ENCODE peak calls at places on chromosomes 3 and 15, in five cellular contexts. T is hepatic stellate cell, N is iris pigment epithelial cell, D is HFF-Myc, U is tibial artery. A is an unnamed sample.

GRCh38 chr3:139121513-139122220 is 77.0 kb upstream of the PRR23C start:
- DNase-seq in T (no peak), N (peak), D (no peak), U (no peak), A (no peak)

GRCh38 chr15:42457445-42458442 is 33.2 kb downstream of the ZNF106 start:
- DNase-seq in T (peak), N (peak), D (peak), U (peak), A (no peak)

GRCh38 chr15:70258369-70259029 is 160.8 kb upstream of the TLE3 start:
- DNase-seq in T (no peak), N (no peak), D (no peak), U (no peak), A (no peak)

GRCh38 chr3:197003461-197004385 is 25.9 kb downstream of the MELTF start:
- DNase-seq in T (no peak), N (no peak), D (no peak), U (no peak), A (no peak)

GRCh38 chr15:74869726-74870407 is 3.3 kb downstream of the SCAMP2 start:
- DNase-seq in T (peak), N (no peak), D (no peak), U (peak), A (no peak)

GRCh38 chr3:195224156-195224979 is 46.6 kb downstream of the XXYLT1 start:
- DNase-seq in T (no peak), N (no peak), D (no peak), U (no peak), A (no peak)

GRCh38 chr3:31947671-31948091 is 33.4 kb downstream of the OSBPL10 start:
- DNase-seq in T (no peak), N (no peak), D (no peak), U (no peak), A (no peak)

GRCh38 chr15:30953731-30954378 is 37.6 kb downstream of the MTMR10 start:
- DNase-seq in T (peak), N (peak), D (peak), U (no peak), A (peak)

GRCh38 chr3:124812291-124813265 is 74.6 kb downstream of the ITGB5 start:
- DNase-seq in T (peak), N (peak), D (peak), U (peak), A (peak)

GRCh38 chr15:70311821-70312220 is 214.1 kb upstream of the TLE3 start:
- DNase-seq in T (no peak), N (no peak), D (no peak), U (no peak), A (no peak)

GRCh38 chr15:101193781-101194180 is 58.1 kb downstream of the CHSY1 start:
- DNase-seq in T (no peak), N (no peak), D (no peak), U (no peak), A (no peak)

GRCh38 chr15:65082303-65082958 is 5.9 kb downstream of the KBTBD13 start:
- DNase-seq in T (no peak), N (no peak), D (no peak), U (no peak), A (no peak)

GRCh38 chr3:127177226-127177625 is 15.7 kb upstream of the PRR23E start:
- DNase-seq in T (no peak), N (no peak), D (no peak), U (no peak), A (no peak)

GRCh38 chr3:5056005-5056391 is 66.1 kb upstream of the ARL8B start:
- DNase-seq in T (no peak), N (no peak), D (no peak), U (no peak), A (no peak)

GRCh38 chr3:17116007-17116659 is 231.4 kb downstream of the PLCL2 start:
- DNase-seq in T (no peak), N (no peak), D (no peak), U (no peak), A (no peak)

GRCh38 chr3:49158108-49158709 is 7.9 kb downstream of the CCDC71 start:
- DNase-seq in T (no peak), N (no peak), D (no peak), U (no peak), A (no peak)

GRCh38 chr15:58043192-58043903 is 22.2 kb downstream of the ALDH1A2 start:
- DNase-seq in T (no peak), N (peak), D (no peak), U (peak), A (peak)

GRCh38 chr15:87623832-87624231 is 632.7 kb downstream of the NTRK3 start:
- DNase-seq in T (no peak), N (no peak), D (no peak), U (no peak), A (no peak)

GRCh38 chr3:194935061-194935460 is 249.4 kb downstream of the FAM43A start:
- DNase-seq in T (no peak), N (no peak), D (no peak), U (peak), A (no peak)

GRCh38 chr3:158801696-158802398 is at the start of gene MFSD1:
- DNase-seq in T (peak), N (peak), D (peak), U (peak), A (peak)

GRCh38 chr15:63974036-63974435 is 72.2 kb downstream of the DAPK2 start:
- DNase-seq in T (no peak), N (no peak), D (no peak), U (no peak), A (no peak)

GRCh38 chr3:45608885-45609284 is 14.3 kb downstream of the LIMD1 start:
- DNase-seq in T (peak), N (peak), D (no peak), U (no peak), A (no peak)

GRCh38 chr3:51045006-51045405 is 340.1 kb upstream of the MANF start:
- DNase-seq in T (no peak), N (no peak), D (no peak), U (no peak), A (no peak)

GRCh38 chr15:41981373-41982132 is 9.2 kb upstream of the EHD4 start:
- DNase-seq in T (no peak), N (no peak), D (no peak), U (peak), A (no peak)

GRCh38 chr3:36876181-36876936 is 68.5 kb downstream of the TRANK1 start:
- DNase-seq in T (no peak), N (no peak), D (no peak), U (no peak), A (no peak)

GRCh38 chr15:49721091-49721490 is 100.2 kb downstream of the DTWD1 start:
- DNase-seq in T (no peak), N (no peak), D (no peak), U (no peak), A (no peak)

GRCh38 chr15:99955181-99955525 is 221.9 kb upstream of the LYSMD4 start:
- DNase-seq in T (no peak), N (no peak), D (no peak), U (no peak), A (no peak)

GRCh38 chr3:86995537-86995936 is 4.6 kb upstream of the VGLL3 start:
- DNase-seq in T (peak), N (peak), D (no peak), U (no peak), A (no peak)

GRCh38 chr15:66940368-66940767 is 125.0 kb upstream of the SMAD3 start:
- DNase-seq in T (peak), N (peak), D (no peak), U (peak), A (no peak)

GRCh38 chr15:93881310-93881709 is 350.1 kb upstream of the MCTP2 start:
- DNase-seq in T (no peak), N (no peak), D (no peak), U (no peak), A (no peak)

GRCh38 chr3:197926418-197926817 is 23.6 kb upstream of the RPL35A start:
- DNase-seq in T (no peak), N (no peak), D (no peak), U (no peak), A (no peak)

GRCh38 chr15:74977599-74977998 is 17.8 kb upstream of the SCAMP5 start:
- DNase-seq in T (no peak), N (peak), D (no peak), U (no peak), A (no peak)

GRCh38 chr15:88982946-88983342 is 69.8 kb upstream of the MFGE8 start:
- DNase-seq in T (no peak), N (no peak), D (no peak), U (no peak), A (no peak)

GRCh38 chr3:77169844-77170243 is 129.9 kb downstream of the ROBO2 start:
- DNase-seq in T (no peak), N (no peak), D (no peak), U (no peak), A (no peak)

GRCh38 chr15:32674681-32675080 is 33.2 kb downstream of the SCG5 start:
- DNase-seq in T (no peak), N (no peak), D (no peak), U (no peak), A (no peak)

GRCh38 chr3:84958495-84959469 is at the start of gene CADM2:
- DNase-seq in T (peak), N (peak), D (peak), U (peak), A (peak)

GRCh38 chr15:75828429-75828828 is 14.8 kb upstream of the UBE2Q2 start:
- DNase-seq in T (no peak), N (no peak), D (no peak), U (no peak), A (no peak)

GRCh38 chr15:58142827-58143226 is 4.6 kb downstream of the AQP9 start:
- DNase-seq in T (no peak), N (no peak), D (no peak), U (no peak), A (no peak)